ENCODE peak calls at places on chromosomes 11 and 22, in seven cellular contexts. U is cardiac muscle cell, W is kidney, N is breast epithelium, F is thoracic aorta, Y is heart left ventricle, J is gastrocnemius medialis. L is an unnamed sample.
A peak's percentile ranks its signal among the peaks of the same experiment; 100 is the strongest.

GRCh38 chr11:118845369-118845768 is 38.3 kb upstream of the CXCR5 start:
- DNase-seq in U (no peak), W (no peak), N (no peak), F (no peak), Y (no peak), J (no peak), L (no peak)

GRCh38 chr11:71316701-71317100 is 64.3 kb upstream of the SHANK2 start:
- DNase-seq in U (no peak), W (no peak), N (no peak), F (no peak), Y (no peak), J (no peak), L (no peak)

GRCh38 chr11:103110406-103110805 is 1.2 kb downstream of the DYNC2H1 start:
- DNase-seq in U (no peak), W (no peak), N (no peak), F (no peak), Y (no peak), J (no peak), L (no peak)

GRCh38 chr11:848380-848931 is 5.8 kb downstream of the TSPAN4 start:
- DNase-seq in U (peak; percentile 61), W (no peak), N (no peak), F (no peak), Y (no peak), J (no peak), L (no peak)

GRCh38 chr11:61042537-61042936 is 59.8 kb upstream of the CD5 start:
- DNase-seq in U (no peak), W (no peak), N (no peak), F (no peak), Y (no peak), J (no peak), L (no peak)

GRCh38 chr11:67545280-67545679 is 22.0 kb upstream of the CABP2 start:
- DNase-seq in U (peak; percentile 79), W (peak; percentile 78), N (no peak), F (no peak), Y (peak; percentile 65), J (no peak), L (peak; percentile 91)

GRCh38 chr11:79353706-79354105 is 87.1 kb downstream of the TENM4 start:
- DNase-seq in U (no peak), W (no peak), N (no peak), F (no peak), Y (no peak), J (no peak), L (no peak)

GRCh38 chr22:37906364-37907008 is 389 bp downstream of the MICALL1 start:
- DNase-seq in U (peak; percentile 19), W (peak; percentile 81), N (no peak), F (no peak), Y (peak; percentile 40), J (no peak), L (peak; percentile 68)

GRCh38 chr11:70477607-70478006 is 79.3 kb downstream of the CTTN start:
- DNase-seq in U (peak; percentile 23), W (peak; percentile 40), N (no peak), F (no peak), Y (peak; percentile 37), J (no peak), L (no peak)

GRCh38 chr22:43847376-43848289 is 14.7 kb downstream of the SULT4A1 start:
- DNase-seq in U (no peak), W (peak; percentile 35), N (no peak), F (no peak), Y (no peak), J (no peak), L (no peak)

GRCh38 chr11:41351825-41352224 is 107.6 kb downstream of the LRRC4C start:
- DNase-seq in U (no peak), W (no peak), N (no peak), F (no peak), Y (no peak), J (no peak), L (no peak)

GRCh38 chr22:37892566-37893338 is 13.3 kb upstream of the MICALL1 start:
- DNase-seq in U (no peak), W (no peak), N (no peak), F (peak; percentile 33), Y (peak; percentile 66), J (no peak), L (peak; percentile 50)

GRCh38 chr22:28647216-28647615 is 32.4 kb downstream of the TTC28 start:
- DNase-seq in U (no peak), W (no peak), N (no peak), F (no peak), Y (no peak), J (no peak), L (no peak)

GRCh38 chr11:44004452-44004833 is 43.3 kb upstream of the ACCSL start:
- DNase-seq in U (no peak), W (no peak), N (no peak), F (no peak), Y (peak; percentile 5), J (no peak), L (no peak)

GRCh38 chr11:48028909-48029685 is 48.7 kb downstream of the PTPRJ start:
- DNase-seq in U (no peak), W (no peak), N (no peak), F (no peak), Y (no peak), J (no peak), L (no peak)

GRCh38 chr11:126307706-126308105 is 3.8 kb downstream of the DCPS start:
- DNase-seq in U (peak; percentile 66), W (no peak), N (no peak), F (no peak), Y (no peak), J (no peak), L (no peak)

DNA sequence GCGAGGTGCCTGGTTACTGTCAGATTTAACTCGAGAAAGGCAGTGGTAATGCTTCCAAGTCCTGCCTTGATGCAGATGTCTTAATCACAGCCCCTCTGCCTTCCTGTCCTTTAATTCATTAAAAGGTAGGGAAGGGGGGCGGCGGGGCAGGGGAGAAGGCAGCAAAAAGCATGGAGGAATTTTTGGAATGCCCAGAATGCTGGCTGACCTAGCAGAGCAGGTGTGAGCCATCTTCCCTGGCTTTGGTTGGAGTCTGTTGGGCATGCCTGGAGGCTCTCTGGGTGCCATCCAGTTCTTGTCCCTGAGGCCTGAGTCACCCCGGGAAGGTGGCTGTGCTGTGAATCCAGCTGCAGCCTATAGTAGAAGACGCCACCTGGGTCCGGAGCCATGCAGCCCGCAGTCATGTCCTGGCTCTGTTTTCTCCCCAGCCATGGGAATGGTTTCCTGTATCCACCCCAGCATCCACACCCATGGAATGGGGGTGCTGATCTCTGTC is 15.6 kb downstream of the KIAA1671 start:
- DNase-seq in U (peak; percentile 30), W (no peak), N (peak; percentile 82), F (no peak), Y (peak; percentile 24), J (peak; percentile 17), L (no peak)
- TF ChIP-seq CTCF in U (no peak), W (no peak), N (no peak), F (no peak), Y (no peak), J (no peak), L (no peak)

DNA sequence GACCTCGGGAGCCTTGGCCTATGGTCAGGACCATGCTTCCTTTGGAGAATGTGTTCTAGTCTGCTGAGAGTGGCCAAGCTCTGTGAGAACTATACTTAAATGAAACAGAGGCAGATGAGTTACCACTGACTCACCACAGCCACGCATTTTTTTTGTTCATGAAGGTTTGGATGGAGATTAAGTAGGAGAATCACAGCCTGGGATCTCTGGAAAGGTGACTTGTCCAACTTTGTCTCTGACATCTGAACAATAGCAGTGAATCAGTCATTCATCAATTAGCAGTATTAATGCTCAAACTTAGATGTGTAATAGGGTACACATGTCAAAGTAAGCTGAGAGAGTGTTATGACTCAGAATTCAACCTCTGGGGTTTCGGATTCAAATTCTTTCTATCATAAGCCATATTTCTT is 100.7 kb upstream of the ANO3 start:
- DNase-seq in U (no peak), W (no peak), N (no peak), F (no peak), Y (no peak), J (no peak), L (no peak)
- H3K4me1 ChIP-seq in U (no peaks in the 10 kb centered on the region), W (no peaks in the 10 kb centered on the region), N (no peaks in the 10 kb centered on the region), F (no peaks in the 10 kb centered on the region), Y (no peaks in the 10 kb centered on the region), J (no peaks in the 10 kb centered on the region), L (no peaks in the 10 kb centered on the region)

GRCh38 chr11:6682591-6682935 is 577 bp downstream of the MRPL17 start:
- DNase-seq in U (no peak), W (no peak), N (no peak), F (no peak), Y (no peak), J (no peak), L (peak; percentile 27)

GRCh38 chr11:6677018-6677417 is 6.1 kb downstream of the MRPL17 start:
- DNase-seq in U (no peak), W (no peak), N (no peak), F (no peak), Y (no peak), J (no peak), L (no peak)

GRCh38 chr11:6681949-6682348 is 1.2 kb downstream of the MRPL17 start:
- DNase-seq in U (peak; percentile 19), W (no peak), N (no peak), F (no peak), Y (no peak), J (no peak), L (no peak)

GRCh38 chr11:6682936-6683861 is at the start of gene MRPL17:
- DNase-seq in U (peak; percentile 99), W (peak; percentile 100), N (peak; percentile 98), F (peak; percentile 93), Y (peak; percentile 100), J (peak; percentile 99), L (peak; percentile 99)

DNA sequence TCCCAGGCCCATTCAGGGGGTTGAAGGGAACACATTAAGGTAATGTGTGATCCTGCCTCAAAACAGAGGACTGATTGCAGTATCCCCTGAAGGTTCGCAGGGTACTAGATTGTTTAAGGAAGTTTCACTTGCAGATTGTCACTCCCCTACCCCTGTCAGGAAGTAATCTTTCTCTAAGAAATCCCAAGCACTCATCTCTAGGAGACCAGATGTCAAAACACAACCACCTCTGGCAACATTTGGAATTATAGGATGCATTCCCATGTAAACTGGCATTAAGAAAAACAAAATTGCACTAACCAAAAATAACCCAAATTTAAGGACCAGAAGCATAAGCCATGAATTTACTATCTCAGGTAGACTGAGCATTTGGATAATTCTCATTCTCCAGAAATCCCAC is 1.6 kb downstream of the MRPL17 start:
- DNase-seq in U (no peak), W (no peak), N (no peak), F (no peak), Y (no peak), J (no peak), L (no peak)
- H3K4me3 ChIP-seq in U (peak overlapping the region; percentile 61), W (no peak overlapping the region), N (no peak overlapping the region), F (no peak overlapping the region), Y (no peak overlapping the region), J (no peak overlapping the region), L (no peak overlapping the region)

GRCh38 chr11:9092085-9092484 is 686 bp upstream of the SCUBE2 start:
- DNase-seq in U (no peak), W (no peak), N (no peak), F (no peak), Y (no peak), J (no peak), L (peak; percentile 30)

GRCh38 chr11:9094420-9094819 is 3.0 kb upstream of the SCUBE2 start:
- DNase-seq in U (no peak), W (no peak), N (no peak), F (no peak), Y (no peak), J (no peak), L (no peak)

GRCh38 chr11:9095421-9095820 is 4.0 kb upstream of the SCUBE2 start:
- DNase-seq in U (no peak), W (no peak), N (no peak), F (no peak), Y (no peak), J (no peak), L (no peak)

GRCh38 chr11:9091044-9091936 is at the start of gene SCUBE2:
- DNase-seq in U (peak; percentile 35), W (no peak), N (no peak), F (no peak), Y (no peak), J (no peak), L (peak; percentile 63)

GRCh38 chr11:9092846-9093778 is 1.7 kb upstream of the SCUBE2 start:
- DNase-seq in U (no peak), W (no peak), N (no peak), F (no peak), Y (no peak), J (no peak), L (no peak)
- TF ChIP-seq CTCF in U (peak; percentile 42), W (no peak), N (no peak), F (peak; percentile 8), Y (no peak), J (no peak), L (no peak)